ENCODE peak calls at places on chromosomes 3 and 15, in nine cellular contexts. Q, M, Y, B, E, R, T, P and V are unnamed samples.

GRCh38 chr15:34364041-34364440 is 3.0 kb downstream of the LPCAT4 start:
- DNase-seq in Q (no peak), M (no peak), Y (no peak), B (no peak), E (no peak), R (no peak), T (no peak), P (no peak), V (no peak)

GRCh38 chr15:85615930-85616329 is 178.8 kb downstream of the KLHL25 start:
- DNase-seq in Q (no peak), M (no peak), Y (peak; percentile 63), B (no peak), E (peak; percentile 67), R (no peak), T (peak; percentile 10), P (peak; percentile 52), V (peak; percentile 64)

GRCh38 chr3:65338571-65338970 is 650.8 kb upstream of the ADAMTS9 start:
- DNase-seq in Q (no peak), M (no peak), Y (no peak), B (no peak), E (no peak), R (no peak), T (no peak), P (peak; percentile 15), V (no peak)

GRCh38 chr3:182364323-182364722 is 429.0 kb upstream of the ATP11B start:
- DNase-seq in Q (no peak), M (no peak), Y (peak; percentile 42), B (no peak), E (no peak), R (no peak), T (no peak), P (no peak), V (no peak)

GRCh38 chr3:48472673-48472922 is 26.1 kb downstream of the ATRIP start:
- DNase-seq in Q (no peak), M (no peak), Y (no peak), B (peak; percentile 72), E (no peak), R (no peak), T (peak; percentile 42), P (no peak), V (no peak)

GRCh38 chr3:122793568-122794416 is at the start of gene HSPBAP1:
- DNase-seq in Q (peak; percentile 88), M (peak; percentile 98), Y (peak; percentile 93), B (peak; percentile 96), E (peak; percentile 96), R (peak; percentile 74), T (peak; percentile 80), P (peak; percentile 91), V (peak; percentile 94)

GRCh38 chr3:65902304-65902793 is 136.4 kb downstream of the MAGI1 start:
- DNase-seq in Q (no peak), M (peak; percentile 47), Y (no peak), B (no peak), E (no peak), R (no peak), T (no peak), P (no peak), V (peak; percentile 45)

GRCh38 chr3:129020691-129021090 is 19.6 kb downstream of the EFCC1 start:
- DNase-seq in Q (no peak), M (no peak), Y (no peak), B (peak; percentile 35), E (no peak), R (no peak), T (no peak), P (no peak), V (no peak)

GRCh38 chr15:96341465-96342142 is 11.1 kb downstream of the NR2F2 start:
- DNase-seq in Q (no peak), M (peak; percentile 42), Y (peak; percentile 62), B (peak; percentile 66), E (peak; percentile 50), R (no peak), T (no peak), P (no peak), V (no peak)

GRCh38 chr15:65576669-65577068 is 34.3 kb downstream of the INTS14 start:
- DNase-seq in Q (no peak), M (no peak), Y (peak; percentile 31), B (no peak), E (peak; percentile 70), R (peak; percentile 4), T (no peak), P (peak; percentile 57), V (no peak)

GRCh38 chr3:127675651-127676391 is 3.1 kb downstream of the ABTB1 start:
- DNase-seq in Q (peak; percentile 14), M (peak; percentile 43), Y (no peak), B (peak; percentile 64), E (no peak), R (no peak), T (no peak), P (no peak), V (no peak)

GRCh38 chr15:81940467-81941451 is 105.1 kb downstream of the MEX3B start:
- DNase-seq in Q (no peak), M (no peak), Y (no peak), B (no peak), E (no peak), R (peak; percentile 75), T (no peak), P (peak; percentile 92), V (no peak)

GRCh38 chr3:134366221-134366927 is 7.9 kb downstream of the AMOTL2 start:
- DNase-seq in Q (no peak), M (peak; percentile 27), Y (no peak), B (no peak), E (no peak), R (no peak), T (no peak), P (no peak), V (no peak)

GRCh38 chr3:105829879-105830622 is 38.8 kb downstream of the CBLB start:
- DNase-seq in Q (no peak), M (no peak), Y (no peak), B (no peak), E (peak; percentile 84), R (no peak), T (no peak), P (peak; percentile 44), V (peak; percentile 61)

GRCh38 chr15:60326824-60327654 is 70.7 kb downstream of the ANXA2 start:
- DNase-seq in Q (no peak), M (no peak), Y (peak; percentile 80), B (no peak), E (peak; percentile 74), R (peak; percentile 20), T (peak; percentile 55), P (peak; percentile 52), V (peak; percentile 73)

GRCh38 chr3:33911525-33912322 is 113.3 kb downstream of the PDCD6IP start:
- DNase-seq in Q (no peak), M (no peak), Y (no peak), B (no peak), E (no peak), R (no peak), T (no peak), P (peak; percentile 65), V (peak; percentile 16)

GRCh38 chr3:149245738-149246451 is 24.3 kb upstream of the CP start:
- DNase-seq in Q (no peak), M (no peak), Y (no peak), B (no peak), E (peak; percentile 33), R (no peak), T (no peak), P (peak; percentile 54), V (no peak)

GRCh38 chr3:56411147-56411546 is 57.1 kb downstream of the ERC2 start:
- DNase-seq in Q (no peak), M (no peak), Y (no peak), B (no peak), E (no peak), R (no peak), T (no peak), P (no peak), V (no peak)

DNA sequence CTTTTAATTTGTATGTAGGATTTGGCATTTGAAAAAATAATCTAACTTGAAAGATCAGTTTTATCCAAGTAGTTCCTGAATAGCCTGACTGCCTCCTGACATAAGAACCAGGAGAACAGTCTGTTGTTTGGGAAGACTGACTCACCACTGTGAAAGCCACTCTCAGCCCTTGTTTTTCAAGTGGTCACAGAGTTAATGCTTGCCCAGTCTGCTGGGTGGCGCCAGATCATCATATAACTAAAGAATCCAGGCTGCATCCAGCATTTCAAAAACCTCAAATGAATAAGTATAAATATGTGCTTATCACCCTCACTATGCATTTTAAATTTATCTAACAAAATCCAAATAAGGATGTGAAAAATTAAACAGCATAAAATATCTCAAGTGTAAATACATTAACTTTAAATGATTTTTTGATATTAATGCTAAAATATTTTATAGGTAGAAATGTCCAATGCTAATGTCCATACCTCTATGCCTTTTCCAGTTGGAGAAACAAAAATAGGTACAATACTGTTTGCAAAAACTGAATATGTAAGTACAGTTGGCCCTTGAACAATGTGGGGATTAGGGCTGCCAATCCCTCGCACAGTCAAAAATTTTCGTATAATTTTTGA is 26.9 kb upstream of the ZBBX start:
- DNase-seq in Q (no peak), M (peak; percentile 47), Y (peak; percentile 64), B (no peak), E (peak; percentile 44), R (peak; percentile 2), T (no peak), P (peak; percentile 15), V (peak; percentile 64)
- TF ChIP-seq CTCF in Q (no peak), M (peak; percentile 33), Y (peak; percentile 65), B (no peak), E (peak; percentile 25), R (peak; percentile 20), T (peak; percentile 23), P (peak; percentile 26), V (peak; percentile 42)

GRCh38 chr3:197422506-197422905 is 124.1 kb upstream of the DLG1 start:
- DNase-seq in Q (no peak), M (no peak), Y (no peak), B (no peak), E (no peak), R (no peak), T (no peak), P (no peak), V (no peak)
- H3K4me3 ChIP-seq in Q (no peak overlapping the region), M (no peak overlapping the region), Y (no peak overlapping the region), B (no peak overlapping the region), E (no peak overlapping the region), R (no peak overlapping the region), T (no peak overlapping the region), P (no peak overlapping the region), V (no peak overlapping the region)

GRCh38 chr15:37104413-37105392 is 4.4 kb upstream of the MEIS2 start:
- DNase-seq in Q (no peak), M (no peak), Y (no peak), B (no peak), E (no peak), R (no peak), T (peak; percentile 20), P (no peak), V (no peak)
- H3K27me3 ChIP-seq in Q (no peaks in the 10 kb centered on the region), M (no peaks in the 10 kb centered on the region), Y (peaks cover 68% of the 10 kb centered on the region), B (no peaks in the 10 kb centered on the region), E (peaks cover 45% of the 10 kb centered on the region), R (peaks cover 9% of the 10 kb centered on the region), T (no peaks in the 10 kb centered on the region), P (no peaks in the 10 kb centered on the region), V (no peaks in the 10 kb centered on the region)

DNA sequence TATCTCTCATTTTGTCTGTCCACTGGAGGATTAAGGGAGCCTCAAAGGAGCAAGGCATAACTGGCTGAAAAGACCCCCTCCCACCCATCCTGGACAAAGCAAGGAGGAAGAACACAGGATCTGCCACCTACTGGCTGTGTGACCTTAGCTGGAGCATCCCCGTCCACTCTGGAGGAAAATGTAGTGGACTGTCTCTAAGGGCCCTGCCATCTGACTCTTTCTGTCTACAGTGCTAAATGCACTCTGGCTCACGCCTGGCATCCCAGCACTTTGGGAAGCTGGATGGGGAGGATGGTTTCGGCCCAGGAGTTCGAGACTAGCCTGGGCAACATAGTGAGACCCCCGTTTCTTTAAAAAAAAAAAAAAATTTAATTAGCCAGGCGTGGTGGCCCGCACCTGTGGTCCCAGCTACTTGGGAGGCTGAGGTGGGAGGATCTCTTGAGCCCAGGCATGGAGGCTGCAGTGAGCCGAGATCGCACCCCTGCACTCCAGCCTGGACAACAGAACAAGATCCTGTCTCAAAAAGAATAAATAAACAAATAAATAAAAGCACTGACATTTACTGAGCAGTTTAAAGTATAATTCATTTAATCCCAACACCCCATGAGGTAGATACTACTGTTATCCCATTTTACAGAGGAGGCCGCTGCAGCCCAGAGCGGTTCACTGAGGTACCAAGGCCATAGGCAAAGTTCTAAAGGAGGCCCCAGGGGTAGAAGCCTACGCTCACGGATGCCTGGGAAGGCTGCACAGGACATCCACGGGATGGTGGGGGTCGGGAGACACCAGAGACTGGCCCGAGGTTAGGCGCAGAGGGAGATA is 1.1 kb downstream of the TBC1D2B start:
- DNase-seq in Q (no peak), M (no peak), Y (no peak), B (no peak), E (no peak), R (no peak), T (no peak), P (no peak), V (no peak)
- TF ChIP-seq CTCF in Q (peak; percentile 19), M (peak; percentile 27), Y (no peak), B (no peak), E (no peak), R (peak; percentile 26), T (no peak), P (peak; percentile 19), V (no peak)